ENCODE peak calls at places on chromosomes 12 and 14, in ten cellular contexts. One of them, this sample, is unnamed.

GRCh38 chr12:52566847-52567291 is 6.8 kb downstream of the KRT74 start:
- DNase-seq in IMR-90: no peak
- DNase-seq in stomach: no peak
- DNase-seq in heart left ventricle: peak
- DNase-seq in tibial nerve: no peak
- DNase-seq in Peyer's patch: no peak
- DNase-seq in A549: no peak
- DNase-seq in spleen: peak
- DNase-seq in ovary: no peak
- DNase-seq in testis: peak
- DNase-seq in this sample: no peak

GRCh38 chr12:132904718-132905328 is 17.4 kb upstream of the CHFR start:
- DNase-seq in IMR-90: no peak
- DNase-seq in stomach: peak
- DNase-seq in heart left ventricle: peak
- DNase-seq in tibial nerve: peak
- DNase-seq in Peyer's patch: peak
- DNase-seq in A549: no peak
- DNase-seq in spleen: peak
- DNase-seq in ovary: peak
- DNase-seq in testis: peak
- DNase-seq in this sample: peak

GRCh38 chr14:106872619-106873446 is 1346.5 kb downstream of the TMEM121 start:
- DNase-seq in IMR-90: no peak
- DNase-seq in stomach: peak
- DNase-seq in heart left ventricle: peak
- DNase-seq in tibial nerve: peak
- DNase-seq in Peyer's patch: peak
- DNase-seq in A549: peak
- DNase-seq in spleen: peak
- DNase-seq in ovary: peak
- DNase-seq in testis: peak
- DNase-seq in this sample: no peak

GRCh38 chr14:85088231-85088630 is 441.7 kb upstream of the FLRT2 start:
- DNase-seq in IMR-90: no peak
- DNase-seq in stomach: no peak
- DNase-seq in heart left ventricle: no peak
- DNase-seq in tibial nerve: peak
- DNase-seq in Peyer's patch: no peak
- DNase-seq in A549: no peak
- DNase-seq in spleen: no peak
- DNase-seq in ovary: no peak
- DNase-seq in testis: no peak
- DNase-seq in this sample: no peak

GRCh38 chr12:124698998-124699305 is 131.5 kb upstream of the NCOR2 start:
- DNase-seq in IMR-90: no peak
- DNase-seq in stomach: no peak
- DNase-seq in heart left ventricle: no peak
- DNase-seq in tibial nerve: no peak
- DNase-seq in Peyer's patch: no peak
- DNase-seq in A549: no peak
- DNase-seq in spleen: no peak
- DNase-seq in ovary: no peak
- DNase-seq in testis: no peak
- DNase-seq in this sample: no peak

GRCh38 chr12:113134521-113134951 is 1.0 kb downstream of the RASAL1 start:
- DNase-seq in IMR-90: no peak
- DNase-seq in stomach: no peak
- DNase-seq in heart left ventricle: no peak
- DNase-seq in tibial nerve: no peak
- DNase-seq in Peyer's patch: no peak
- DNase-seq in A549: no peak
- DNase-seq in spleen: peak
- DNase-seq in ovary: no peak
- DNase-seq in testis: no peak
- DNase-seq in this sample: no peak

GRCh38 chr12:49636979-49637378 is 13.6 kb downstream of the PRPF40B start:
- DNase-seq in IMR-90: peak
- DNase-seq in stomach: peak
- DNase-seq in heart left ventricle: peak
- DNase-seq in tibial nerve: peak
- DNase-seq in Peyer's patch: no peak
- DNase-seq in A549: peak
- DNase-seq in spleen: no peak
- DNase-seq in ovary: peak
- DNase-seq in testis: peak
- DNase-seq in this sample: peak

GRCh38 chr12:16300706-16301105 is 23.2 kb upstream of the SLC15A5 start:
- DNase-seq in IMR-90: no peak
- DNase-seq in stomach: no peak
- DNase-seq in heart left ventricle: peak
- DNase-seq in tibial nerve: peak
- DNase-seq in Peyer's patch: no peak
- DNase-seq in A549: no peak
- DNase-seq in spleen: no peak
- DNase-seq in ovary: no peak
- DNase-seq in testis: no peak
- DNase-seq in this sample: peak

GRCh38 chr14:90624732-90625444 is 191.3 kb downstream of the TTC7B start:
- DNase-seq in IMR-90: peak
- DNase-seq in stomach: no peak
- DNase-seq in heart left ventricle: no peak
- DNase-seq in tibial nerve: no peak
- DNase-seq in Peyer's patch: no peak
- DNase-seq in A549: no peak
- DNase-seq in spleen: no peak
- DNase-seq in ovary: no peak
- DNase-seq in testis: no peak
- DNase-seq in this sample: peak

GRCh38 chr12:57199191-57199590 is 17.4 kb upstream of the NXPH4 start:
- DNase-seq in IMR-90: no peak
- DNase-seq in stomach: no peak
- DNase-seq in heart left ventricle: no peak
- DNase-seq in tibial nerve: no peak
- DNase-seq in Peyer's patch: no peak
- DNase-seq in A549: no peak
- DNase-seq in spleen: no peak
- DNase-seq in ovary: no peak
- DNase-seq in testis: no peak
- DNase-seq in this sample: no peak

GRCh38 chr14:88352299-88353097 is 29.4 kb upstream of the KCNK10 start:
- DNase-seq in IMR-90: peak
- DNase-seq in stomach: no peak
- DNase-seq in heart left ventricle: no peak
- DNase-seq in tibial nerve: no peak
- DNase-seq in Peyer's patch: no peak
- DNase-seq in A549: no peak
- DNase-seq in spleen: no peak
- DNase-seq in ovary: no peak
- DNase-seq in testis: no peak
- DNase-seq in this sample: no peak

GRCh38 chr12:122830517-122831214 is 4.6 kb upstream of the HIP1R start:
- DNase-seq in IMR-90: peak
- DNase-seq in stomach: no peak
- DNase-seq in heart left ventricle: no peak
- DNase-seq in tibial nerve: no peak
- DNase-seq in Peyer's patch: no peak
- DNase-seq in A549: peak
- DNase-seq in spleen: peak
- DNase-seq in ovary: no peak
- DNase-seq in testis: no peak
- DNase-seq in this sample: no peak

GRCh38 chr12:52321433-52321832 is 235 bp upstream of the KRT83 start:
- DNase-seq in IMR-90: no peak
- DNase-seq in stomach: no peak
- DNase-seq in heart left ventricle: no peak
- DNase-seq in tibial nerve: no peak
- DNase-seq in Peyer's patch: peak
- DNase-seq in A549: no peak
- DNase-seq in spleen: peak
- DNase-seq in ovary: no peak
- DNase-seq in testis: no peak
- DNase-seq in this sample: no peak

GRCh38 chr12:120783197-120783596 is 57.6 kb downstream of the ACADS start:
- DNase-seq in IMR-90: peak
- DNase-seq in stomach: no peak
- DNase-seq in heart left ventricle: no peak
- DNase-seq in tibial nerve: no peak
- DNase-seq in Peyer's patch: no peak
- DNase-seq in A549: no peak
- DNase-seq in spleen: no peak
- DNase-seq in ovary: no peak
- DNase-seq in testis: no peak
- DNase-seq in this sample: no peak

GRCh38 chr12:98419795-98420402 is 95.5 kb upstream of the TMPO start:
- DNase-seq in IMR-90: no peak
- DNase-seq in stomach: no peak
- DNase-seq in heart left ventricle: no peak
- DNase-seq in tibial nerve: no peak
- DNase-seq in Peyer's patch: no peak
- DNase-seq in A549: no peak
- DNase-seq in spleen: no peak
- DNase-seq in ovary: no peak
- DNase-seq in testis: no peak
- DNase-seq in this sample: no peak

GRCh38 chr12:90945070-90945649 is 9.8 kb downstream of the CCER1 start:
- DNase-seq in IMR-90: peak
- DNase-seq in stomach: no peak
- DNase-seq in heart left ventricle: no peak
- DNase-seq in tibial nerve: no peak
- DNase-seq in Peyer's patch: no peak
- DNase-seq in A549: peak
- DNase-seq in spleen: no peak
- DNase-seq in ovary: no peak
- DNase-seq in testis: no peak
- DNase-seq in this sample: no peak
- TF ChIP-seq CTCF in IMR-90: peak
- TF ChIP-seq CTCF in stomach: peak
- TF ChIP-seq CTCF in heart left ventricle: peak
- TF ChIP-seq CTCF in tibial nerve: peak
- TF ChIP-seq CTCF in Peyer's patch: peak
- TF ChIP-seq CTCF in A549: peak
- TF ChIP-seq CTCF in spleen: no peak
- TF ChIP-seq CTCF in ovary: no peak
- TF ChIP-seq CTCF in testis: peak
- TF ChIP-seq CTCF in this sample: peak

GRCh38 chr14:94109915-94110250 is 653 bp upstream of the IFI27 start:
- DNase-seq in IMR-90: no peak
- DNase-seq in stomach: no peak
- DNase-seq in heart left ventricle: peak
- DNase-seq in tibial nerve: no peak
- DNase-seq in Peyer's patch: no peak
- DNase-seq in A549: no peak
- DNase-seq in spleen: no peak
- DNase-seq in ovary: no peak
- DNase-seq in testis: no peak
- DNase-seq in this sample: no peak

GRCh38 chr14:94111276-94112095 is 950 bp downstream of the IFI27 start:
- DNase-seq in IMR-90: no peak
- DNase-seq in stomach: no peak
- DNase-seq in heart left ventricle: peak
- DNase-seq in tibial nerve: no peak
- DNase-seq in Peyer's patch: no peak
- DNase-seq in A549: no peak
- DNase-seq in spleen: no peak
- DNase-seq in ovary: no peak
- DNase-seq in testis: peak
- DNase-seq in this sample: no peak

GRCh38 chr14:94113073-94113472 is 2.5 kb downstream of the IFI27 start:
- DNase-seq in IMR-90: no peak
- DNase-seq in stomach: peak
- DNase-seq in heart left ventricle: no peak
- DNase-seq in tibial nerve: no peak
- DNase-seq in Peyer's patch: no peak
- DNase-seq in A549: no peak
- DNase-seq in spleen: no peak
- DNase-seq in ovary: no peak
- DNase-seq in testis: peak
- DNase-seq in this sample: no peak

GRCh38 chr14:94112513-94113060 is 2.1 kb downstream of the IFI27 start:
- DNase-seq in IMR-90: no peak
- DNase-seq in stomach: peak
- DNase-seq in heart left ventricle: peak
- DNase-seq in tibial nerve: no peak
- DNase-seq in Peyer's patch: no peak
- DNase-seq in A549: no peak
- DNase-seq in spleen: no peak
- DNase-seq in ovary: no peak
- DNase-seq in testis: peak
- DNase-seq in this sample: no peak

GRCh38 chr14:94110552-94111181 is at the start of gene IFI27:
- DNase-seq in IMR-90: peak
- DNase-seq in stomach: peak
- DNase-seq in heart left ventricle: peak
- DNase-seq in tibial nerve: peak
- DNase-seq in Peyer's patch: peak
- DNase-seq in A549: no peak
- DNase-seq in spleen: no peak
- DNase-seq in ovary: peak
- DNase-seq in testis: peak
- DNase-seq in this sample: peak
- TF ChIP-seq POLR2A in IMR-90: no peak
- TF ChIP-seq POLR2A in stomach: no peak
- TF ChIP-seq POLR2A in heart left ventricle: peak
- TF ChIP-seq POLR2A in tibial nerve: peak
- TF ChIP-seq POLR2A in Peyer's patch: peak
- TF ChIP-seq POLR2A in A549: no peak
- TF ChIP-seq POLR2A in spleen: peak
- TF ChIP-seq POLR2A in ovary: peak
- TF ChIP-seq POLR2A in testis: no peak
- TF ChIP-seq POLR2A in this sample: peak

DNA sequence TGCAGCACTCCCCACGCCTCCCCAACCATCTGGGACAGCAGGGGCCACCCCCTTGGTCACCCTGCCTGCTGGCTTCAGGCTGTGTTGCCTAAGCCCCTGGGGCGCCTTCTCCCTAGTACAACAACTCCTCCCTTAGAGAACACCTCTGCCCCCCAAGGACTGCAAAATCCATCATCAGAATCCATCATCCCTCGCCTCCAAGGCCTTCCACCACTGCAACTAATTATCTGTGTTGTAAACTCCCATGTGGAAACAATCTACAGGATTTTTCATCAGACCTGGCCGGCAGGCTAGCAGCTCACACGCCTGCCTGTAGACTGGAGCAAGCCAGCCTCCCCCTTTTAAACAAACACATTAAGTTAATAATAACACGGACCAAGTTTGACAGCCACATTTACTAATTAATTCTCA is 36.8 kb downstream of the ZFP36L1 start:
- DNase-seq in IMR-90: no peak
- DNase-seq in stomach: no peak
- DNase-seq in heart left ventricle: no peak
- DNase-seq in tibial nerve: no peak
- DNase-seq in Peyer's patch: no peak
- DNase-seq in A549: no peak
- DNase-seq in spleen: no peak
- DNase-seq in ovary: no peak
- DNase-seq in testis: no peak
- DNase-seq in this sample: no peak
- TF ChIP-seq CTCF in IMR-90: no peak
- TF ChIP-seq CTCF in stomach: no peak
- TF ChIP-seq CTCF in heart left ventricle: no peak
- TF ChIP-seq CTCF in tibial nerve: no peak
- TF ChIP-seq CTCF in Peyer's patch: no peak
- TF ChIP-seq CTCF in A549: no peak
- TF ChIP-seq CTCF in spleen: no peak
- TF ChIP-seq CTCF in ovary: no peak
- TF ChIP-seq CTCF in testis: no peak
- TF ChIP-seq CTCF in this sample: no peak

GRCh38 chr14:65239143-65239672 is 136.9 kb upstream of the MAX start:
- DNase-seq in IMR-90: peak
- DNase-seq in stomach: no peak
- DNase-seq in heart left ventricle: no peak
- DNase-seq in tibial nerve: no peak
- DNase-seq in Peyer's patch: peak
- DNase-seq in A549: no peak
- DNase-seq in spleen: no peak
- DNase-seq in ovary: no peak
- DNase-seq in testis: no peak
- DNase-seq in this sample: no peak
- TF ChIP-seq POLR2A in IMR-90: no peak
- TF ChIP-seq POLR2A in stomach: no peak
- TF ChIP-seq POLR2A in heart left ventricle: no peak
- TF ChIP-seq POLR2A in tibial nerve: no peak
- TF ChIP-seq POLR2A in Peyer's patch: peak
- TF ChIP-seq POLR2A in A549: no peak
- TF ChIP-seq POLR2A in spleen: no peak
- TF ChIP-seq POLR2A in ovary: no peak
- TF ChIP-seq POLR2A in testis: no peak
- TF ChIP-seq POLR2A in this sample: no peak